ENCODE peak calls at places on chromosome 6, in six cellular contexts. One of them, this sample, is unnamed.

GRCh38 chr6:121436966-121437756 is 1.7 kb downstream of the GJA1 start:
- DNase-seq in cardiac muscle cell: peak
- DNase-seq in posterior cingulate gyrus: no peak
- DNase-seq in non-pigmented ciliary epithelial cell: no peak
- DNase-seq in effector memory CD8-positive, alpha-beta T cell: no peak
- DNase-seq in GM03348: peak
- DNase-seq in this sample: no peak

GRCh38 chr6:91098006-91098405 is 511.1 kb upstream of the MAP3K7 start:
- DNase-seq in cardiac muscle cell: no peak
- DNase-seq in posterior cingulate gyrus: no peak
- DNase-seq in non-pigmented ciliary epithelial cell: no peak
- DNase-seq in effector memory CD8-positive, alpha-beta T cell: no peak
- DNase-seq in GM03348: no peak
- DNase-seq in this sample: no peak

GRCh38 chr6:71808865-71809264 is 77.5 kb upstream of the RIMS1 start:
- DNase-seq in cardiac muscle cell: no peak
- DNase-seq in posterior cingulate gyrus: no peak
- DNase-seq in non-pigmented ciliary epithelial cell: no peak
- DNase-seq in effector memory CD8-positive, alpha-beta T cell: no peak
- DNase-seq in GM03348: no peak
- DNase-seq in this sample: no peak

GRCh38 chr6:132763269-132763668 is 5.6 kb upstream of the VNN2 start:
- DNase-seq in cardiac muscle cell: peak
- DNase-seq in posterior cingulate gyrus: no peak
- DNase-seq in non-pigmented ciliary epithelial cell: no peak
- DNase-seq in effector memory CD8-positive, alpha-beta T cell: peak
- DNase-seq in GM03348: no peak
- DNase-seq in this sample: peak

GRCh38 chr6:50062051-50062450 is 12.3 kb upstream of the DEFB112 start:
- DNase-seq in cardiac muscle cell: no peak
- DNase-seq in posterior cingulate gyrus: no peak
- DNase-seq in non-pigmented ciliary epithelial cell: no peak
- DNase-seq in effector memory CD8-positive, alpha-beta T cell: no peak
- DNase-seq in GM03348: no peak
- DNase-seq in this sample: no peak

GRCh38 chr6:104483225-104483834 is 376.4 kb downstream of the HACE1 start:
- DNase-seq in cardiac muscle cell: peak
- DNase-seq in posterior cingulate gyrus: no peak
- DNase-seq in non-pigmented ciliary epithelial cell: peak
- DNase-seq in effector memory CD8-positive, alpha-beta T cell: no peak
- DNase-seq in GM03348: no peak
- DNase-seq in this sample: no peak

GRCh38 chr6:43817192-43817591 is 47.2 kb downstream of the VEGFA start:
- DNase-seq in cardiac muscle cell: peak
- DNase-seq in posterior cingulate gyrus: no peak
- DNase-seq in non-pigmented ciliary epithelial cell: no peak
- DNase-seq in effector memory CD8-positive, alpha-beta T cell: no peak
- DNase-seq in GM03348: peak
- DNase-seq in this sample: no peak

GRCh38 chr6:151087861-151088598 is 151.7 kb upstream of the AKAP12 start:
- DNase-seq in cardiac muscle cell: peak
- DNase-seq in posterior cingulate gyrus: no peak
- DNase-seq in non-pigmented ciliary epithelial cell: no peak
- DNase-seq in effector memory CD8-positive, alpha-beta T cell: no peak
- DNase-seq in GM03348: peak
- DNase-seq in this sample: no peak

GRCh38 chr6:170125447-170126300 is 165.2 kb downstream of the DLL1 start:
- DNase-seq in cardiac muscle cell: no peak
- DNase-seq in posterior cingulate gyrus: no peak
- DNase-seq in non-pigmented ciliary epithelial cell: no peak
- DNase-seq in effector memory CD8-positive, alpha-beta T cell: no peak
- DNase-seq in GM03348: no peak
- DNase-seq in this sample: no peak

GRCh38 chr6:74551896-74552295 is 654.0 kb downstream of the COL12A1 start:
- DNase-seq in cardiac muscle cell: peak
- DNase-seq in posterior cingulate gyrus: no peak
- DNase-seq in non-pigmented ciliary epithelial cell: peak
- DNase-seq in effector memory CD8-positive, alpha-beta T cell: no peak
- DNase-seq in GM03348: peak
- DNase-seq in this sample: no peak

GRCh38 chr6:39416728-39417127 is 94.2 kb upstream of the KCNK16 start:
- DNase-seq in cardiac muscle cell: peak
- DNase-seq in posterior cingulate gyrus: no peak
- DNase-seq in non-pigmented ciliary epithelial cell: no peak
- DNase-seq in effector memory CD8-positive, alpha-beta T cell: no peak
- DNase-seq in GM03348: peak
- DNase-seq in this sample: no peak

GRCh38 chr6:53377289-53377688 is 28.5 kb upstream of the ELOVL5 start:
- DNase-seq in cardiac muscle cell: no peak
- DNase-seq in posterior cingulate gyrus: no peak
- DNase-seq in non-pigmented ciliary epithelial cell: no peak
- DNase-seq in effector memory CD8-positive, alpha-beta T cell: no peak
- DNase-seq in GM03348: no peak
- DNase-seq in this sample: no peak

GRCh38 chr6:156869986-156870398 is 92.8 kb downstream of the ARID1B start:
- DNase-seq in cardiac muscle cell: no peak
- DNase-seq in posterior cingulate gyrus: no peak
- DNase-seq in non-pigmented ciliary epithelial cell: no peak
- DNase-seq in effector memory CD8-positive, alpha-beta T cell: no peak
- DNase-seq in GM03348: no peak
- DNase-seq in this sample: no peak

GRCh38 chr6:803191-803977 is 110.4 kb upstream of the EXOC2 start:
- DNase-seq in cardiac muscle cell: no peak
- DNase-seq in posterior cingulate gyrus: no peak
- DNase-seq in non-pigmented ciliary epithelial cell: no peak
- DNase-seq in effector memory CD8-positive, alpha-beta T cell: no peak
- DNase-seq in GM03348: no peak
- DNase-seq in this sample: no peak

GRCh38 chr6:42899871-42900270 is 16.0 kb upstream of the PTCRA start:
- DNase-seq in cardiac muscle cell: no peak
- DNase-seq in posterior cingulate gyrus: no peak
- DNase-seq in non-pigmented ciliary epithelial cell: no peak
- DNase-seq in effector memory CD8-positive, alpha-beta T cell: no peak
- DNase-seq in GM03348: no peak
- DNase-seq in this sample: no peak

GRCh38 chr6:123316733-123317323 is 319.9 kb downstream of the TRDN start:
- DNase-seq in cardiac muscle cell: peak
- DNase-seq in posterior cingulate gyrus: no peak
- DNase-seq in non-pigmented ciliary epithelial cell: no peak
- DNase-seq in effector memory CD8-positive, alpha-beta T cell: no peak
- DNase-seq in GM03348: peak
- DNase-seq in this sample: no peak

GRCh38 chr6:14252271-14252850 is 134.8 kb downstream of the CD83 start:
- DNase-seq in cardiac muscle cell: no peak
- DNase-seq in posterior cingulate gyrus: no peak
- DNase-seq in non-pigmented ciliary epithelial cell: no peak
- DNase-seq in effector memory CD8-positive, alpha-beta T cell: no peak
- DNase-seq in GM03348: no peak
- DNase-seq in this sample: no peak

GRCh38 chr6:36150283-36150682 is 20.0 kb downstream of the MAPK13 start:
- DNase-seq in cardiac muscle cell: no peak
- DNase-seq in posterior cingulate gyrus: no peak
- DNase-seq in non-pigmented ciliary epithelial cell: no peak
- DNase-seq in effector memory CD8-positive, alpha-beta T cell: no peak
- DNase-seq in GM03348: no peak
- DNase-seq in this sample: no peak

GRCh38 chr6:98843274-98844243 is 9.2 kb downstream of the POU3F2 start:
- DNase-seq in cardiac muscle cell: no peak
- DNase-seq in posterior cingulate gyrus: peak
- DNase-seq in non-pigmented ciliary epithelial cell: no peak
- DNase-seq in effector memory CD8-positive, alpha-beta T cell: no peak
- DNase-seq in GM03348: no peak
- DNase-seq in this sample: no peak

GRCh38 chr6:27757307-27757706 is 154.9 kb downstream of the OR2B2 start:
- DNase-seq in cardiac muscle cell: peak
- DNase-seq in posterior cingulate gyrus: no peak
- DNase-seq in non-pigmented ciliary epithelial cell: no peak
- DNase-seq in effector memory CD8-positive, alpha-beta T cell: peak
- DNase-seq in GM03348: peak
- DNase-seq in this sample: peak

GRCh38 chr6:129929433-129929832 is 68.3 kb upstream of the TMEM244 start:
- DNase-seq in cardiac muscle cell: peak
- DNase-seq in posterior cingulate gyrus: peak
- DNase-seq in non-pigmented ciliary epithelial cell: peak
- DNase-seq in effector memory CD8-positive, alpha-beta T cell: no peak
- DNase-seq in GM03348: peak
- DNase-seq in this sample: no peak

GRCh38 chr6:6414946-6415345 is 94.5 kb upstream of the F13A1 start:
- DNase-seq in cardiac muscle cell: no peak
- DNase-seq in posterior cingulate gyrus: no peak
- DNase-seq in non-pigmented ciliary epithelial cell: no peak
- DNase-seq in effector memory CD8-positive, alpha-beta T cell: no peak
- DNase-seq in GM03348: no peak
- DNase-seq in this sample: no peak

GRCh38 chr6:77653817-77654216 is 978 bp downstream of the MEI4 start:
- DNase-seq in cardiac muscle cell: no peak
- DNase-seq in posterior cingulate gyrus: no peak
- DNase-seq in non-pigmented ciliary epithelial cell: no peak
- DNase-seq in effector memory CD8-positive, alpha-beta T cell: no peak
- DNase-seq in GM03348: no peak
- DNase-seq in this sample: no peak

GRCh38 chr6:112338310-112338709 is 8.8 kb upstream of the RFPL4B start:
- DNase-seq in cardiac muscle cell: no peak
- DNase-seq in posterior cingulate gyrus: no peak
- DNase-seq in non-pigmented ciliary epithelial cell: no peak
- DNase-seq in effector memory CD8-positive, alpha-beta T cell: no peak
- DNase-seq in GM03348: peak
- DNase-seq in this sample: no peak

GRCh38 chr6:25004357-25004756 is 68.6 kb upstream of the RIPOR2 start:
- DNase-seq in cardiac muscle cell: no peak
- DNase-seq in posterior cingulate gyrus: no peak
- DNase-seq in non-pigmented ciliary epithelial cell: no peak
- DNase-seq in effector memory CD8-positive, alpha-beta T cell: no peak
- DNase-seq in GM03348: no peak
- DNase-seq in this sample: no peak

GRCh38 chr6:89895273-89895874 is 1.1 kb downstream of the GJA10 start:
- DNase-seq in cardiac muscle cell: peak
- DNase-seq in posterior cingulate gyrus: no peak
- DNase-seq in non-pigmented ciliary epithelial cell: peak
- DNase-seq in effector memory CD8-positive, alpha-beta T cell: no peak
- DNase-seq in GM03348: peak
- DNase-seq in this sample: no peak

GRCh38 chr6:166952567-166953464 is 3.5 kb downstream of the RNASET2 start:
- DNase-seq in cardiac muscle cell: no peak
- DNase-seq in posterior cingulate gyrus: no peak
- DNase-seq in non-pigmented ciliary epithelial cell: no peak
- DNase-seq in effector memory CD8-positive, alpha-beta T cell: no peak
- DNase-seq in GM03348: no peak
- DNase-seq in this sample: no peak

GRCh38 chr6:68082086-68082485 is 553.0 kb upstream of the ADGRB3 start:
- DNase-seq in cardiac muscle cell: no peak
- DNase-seq in posterior cingulate gyrus: no peak
- DNase-seq in non-pigmented ciliary epithelial cell: no peak
- DNase-seq in effector memory CD8-positive, alpha-beta T cell: no peak
- DNase-seq in GM03348: no peak
- DNase-seq in this sample: no peak

GRCh38 chr6:167559675-167560479 is 235.0 kb downstream of the TTLL2 start:
- DNase-seq in cardiac muscle cell: no peak
- DNase-seq in posterior cingulate gyrus: no peak
- DNase-seq in non-pigmented ciliary epithelial cell: no peak
- DNase-seq in effector memory CD8-positive, alpha-beta T cell: no peak
- DNase-seq in GM03348: no peak
- DNase-seq in this sample: no peak

This sample was measured in left colon.